ENCODE peak calls at places on chromosomes 12 and 14, in five cellular contexts. D is left ventricle myocardium superior, B is astrocyte of the cerebellum, Y is H9, J is head of caudate nucleus. L is an unnamed sample.

GRCh38 chr14:74035556-74035955 is 16.4 kb downstream of the BBOF1 start:
- DNase-seq in D (no peak), B (no peak), Y (no peak), J (no peak), L (no peak)

GRCh38 chr14:23727566-23728335 is 91.6 kb downstream of the DHRS2 start:
- DNase-seq in D (no peak), B (peak), Y (peak), J (no peak), L (peak)

GRCh38 chr14:75254381-75254821 is 24.2 kb upstream of the FOS start:
- DNase-seq in D (peak), B (no peak), Y (no peak), J (no peak), L (no peak)

GRCh38 chr12:76636141-76636692 is 76.6 kb upstream of the OSBPL8 start:
- DNase-seq in D (no peak), B (no peak), Y (no peak), J (no peak), L (no peak)

GRCh38 chr12:48266826-48267225 is 63.7 kb upstream of the OR10AD1 start:
- DNase-seq in D (no peak), B (no peak), Y (no peak), J (no peak), L (no peak)

GRCh38 chr12:7376196-7376595 is 67.8 kb downstream of the CD163L1 start:
- DNase-seq in D (no peak), B (no peak), Y (no peak), J (no peak), L (no peak)

GRCh38 chr12:5798242-5799015 is 146.6 kb downstream of the ANO2 start:
- DNase-seq in D (no peak), B (no peak), Y (no peak), J (no peak), L (no peak)

GRCh38 chr12:6285063-6285477 is 25.4 kb upstream of the PLEKHG6 start:
- DNase-seq in D (peak), B (peak), Y (peak), J (peak), L (peak)

GRCh38 chr12:7369274-7369729 is 65.4 kb downstream of the ACSM4 start:
- DNase-seq in D (peak), B (no peak), Y (no peak), J (no peak), L (no peak)

GRCh38 chr12:121033625-121034349 is 5.3 kb downstream of the OASL start:
- DNase-seq in D (no peak), B (no peak), Y (no peak), J (no peak), L (no peak)

GRCh38 chr12:107287436-107288413 is 194.4 kb upstream of the CRY1 start:
- DNase-seq in D (no peak), B (no peak), Y (no peak), J (no peak), L (no peak)

GRCh38 chr12:104060791-104061190 is 3.5 kb upstream of the HCFC2 start:
- DNase-seq in D (no peak), B (no peak), Y (no peak), J (no peak), L (no peak)